ENCODE peak calls at places on chromosomes 5 and 9, in six cellular contexts. R is K562, X is psoas muscle, J is heart left ventricle, P is IMR-90, W is esophagus squamous epithelium. O is an unnamed sample.

GRCh38 chr9:99249619-99250018 is 27.5 kb downstream of the SEC61B start:
- DNase-seq in R (no peak), X (no peak), J (no peak), P (no peak), W (no peak), O (no peak)

GRCh38 chr9:84668204-84669007 is 1.1 kb upstream of the NTRK2 start:
- DNase-seq in R (no peak), X (peak; percentile 73), J (peak; percentile 51), P (peak; percentile 19), W (no peak), O (peak; percentile 75)

GRCh38 chr9:134655101-134655500 is 13.5 kb downstream of the COL5A1 start:
- DNase-seq in R (no peak), X (peak; percentile 8), J (no peak), P (no peak), W (no peak), O (no peak)

GRCh38 chr9:14400658-14400995 is 86.7 kb upstream of the NFIB start:
- DNase-seq in R (peak; percentile 7), X (peak; percentile 56), J (peak; percentile 58), P (peak; percentile 58), W (no peak), O (peak; percentile 13)

GRCh38 chr9:83986765-83987401 is 6.3 kb downstream of the RMI1 start:
- DNase-seq in R (no peak), X (peak; percentile 19), J (no peak), P (peak; percentile 37), W (no peak), O (no peak)

GRCh38 chr9:84385357-84386040 is 44.9 kb upstream of the SLC28A3 start:
- DNase-seq in R (no peak), X (no peak), J (no peak), P (no peak), W (no peak), O (no peak)

GRCh38 chr5:145557345-145557744 is 277.8 kb downstream of the PRELID2 start:
- DNase-seq in R (no peak), X (no peak), J (no peak), P (no peak), W (no peak), O (no peak)

GRCh38 chr9:130962418-130963316 is 23.6 kb upstream of the FIBCD1 start:
- DNase-seq in R (peak; percentile 61), X (peak; percentile 61), J (no peak), P (peak; percentile 95), W (peak; percentile 18), O (no peak)

GRCh38 chr5:34574976-34575467 is 81.1 kb upstream of the RAI14 start:
- DNase-seq in R (no peak), X (no peak), J (no peak), P (no peak), W (no peak), O (no peak)

GRCh38 chr9:120571443-120572257 is 8.3 kb downstream of the CDK5RAP2 start:
- DNase-seq in R (no peak), X (peak; percentile 68), J (peak; percentile 73), P (peak; percentile 85), W (no peak), O (no peak)

GRCh38 chr5:124839371-124839998 is 93.0 kb upstream of the ZNF608 start:
- DNase-seq in R (no peak), X (no peak), J (no peak), P (no peak), W (no peak), O (no peak)

GRCh38 chr5:14218897-14219573 is 75.9 kb downstream of the TRIO start:
- DNase-seq in R (no peak), X (no peak), J (no peak), P (peak; percentile 26), W (no peak), O (no peak)

GRCh38 chr9:77897292-77897691 is 134.3 kb downstream of the GNAQ start:
- DNase-seq in R (no peak), X (no peak), J (peak; percentile 7), P (peak; percentile 15), W (no peak), O (no peak)

GRCh38 chr5:158174918-158175663 is 316.1 kb upstream of the CLINT1 start:
- DNase-seq in R (peak; percentile 56), X (peak; percentile 67), J (peak; percentile 81), P (peak; percentile 56), W (no peak), O (peak; percentile 96)

GRCh38 chr5:109962882-109963603 is 273.3 kb downstream of the MAN2A1 start:
- DNase-seq in R (no peak), X (no peak), J (no peak), P (no peak), W (no peak), O (no peak)

GRCh38 chr9:34010979-34011378 is 37.7 kb downstream of the UBAP2 start:
- DNase-seq in R (no peak), X (no peak), J (no peak), P (no peak), W (no peak), O (no peak)

GRCh38 chr5:102781786-102782185 is 26.7 kb downstream of the PAM start:
- DNase-seq in R (no peak), X (no peak), J (no peak), P (no peak), W (no peak), O (no peak)

GRCh38 chr5:124740055-124740454 is 6.4 kb downstream of the ZNF608 start:
- DNase-seq in R (no peak), X (no peak), J (no peak), P (no peak), W (no peak), O (no peak)

GRCh38 chr5:57221049-57221568 is 47.2 kb downstream of the GPBP1 start:
- DNase-seq in R (peak; percentile 46), X (no peak), J (no peak), P (peak; percentile 65), W (no peak), O (no peak)

GRCh38 chr9:17962747-17963146 is 383.9 kb downstream of the SH3GL2 start:
- DNase-seq in R (no peak), X (no peak), J (peak; percentile 15), P (no peak), W (no peak), O (peak; percentile 11)

GRCh38 chr5:89452081-89452480 is 569.1 kb upstream of the MEF2C start:
- DNase-seq in R (no peak), X (no peak), J (no peak), P (no peak), W (no peak), O (no peak)

GRCh38 chr5:123814796-123815479 is 303.0 kb downstream of the CSNK1G3 start:
- DNase-seq in R (no peak), X (no peak), J (no peak), P (peak; percentile 18), W (no peak), O (no peak)

GRCh38 chr5:17260549-17260948 is 43.1 kb downstream of the BASP1 start:
- DNase-seq in R (no peak), X (no peak), J (no peak), P (no peak), W (no peak), O (no peak)

GRCh38 chr5:133730866-133731265 is 118.5 kb upstream of the FSTL4 start:
- DNase-seq in R (no peak), X (no peak), J (no peak), P (no peak), W (no peak), O (no peak)

DNA sequence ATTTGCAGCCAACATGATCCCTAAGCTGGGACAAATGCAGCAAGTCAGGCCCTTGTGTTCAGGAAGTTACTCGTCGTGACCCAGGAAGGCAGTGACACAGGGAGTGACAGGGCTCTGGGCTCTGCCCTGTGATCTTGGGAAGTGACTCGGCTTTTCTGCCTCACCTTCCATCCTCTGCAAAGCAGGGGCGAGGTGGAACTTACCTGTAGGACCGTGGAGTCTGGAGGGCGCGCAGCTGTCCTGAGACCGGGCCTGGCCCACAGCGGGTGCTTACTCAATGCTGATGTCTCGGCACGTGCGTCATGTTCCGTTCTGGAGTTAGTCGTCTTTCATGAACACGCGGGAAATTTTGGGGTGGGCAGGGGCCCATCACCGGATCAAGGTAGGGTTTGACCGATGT is 22.8 kb upstream of the LPCAT1 start:
- DNase-seq in R (no peak), X (no peak), J (no peak), P (no peak), W (no peak), O (no peak)
- TF ChIP-seq CTCF in R (no peak), X (no peak), J (no peak), P (no peak), W (no peak), O (no peak)

GRCh38 chr5:126603402-126603991 is 2.8 kb downstream of the PHAX start:
- DNase-seq in R (no peak), X (no peak), J (no peak), P (no peak), W (no peak), O (no peak)
- H3K4me1 ChIP-seq in R (peaks cover 27% of the 10 kb centered on the region), X (peaks cover 42% of the 10 kb centered on the region), J (peaks cover 61% of the 10 kb centered on the region), P (peaks cover 4% of the 10 kb centered on the region), W (peaks cover 78% of the 10 kb centered on the region), O (no peaks in the 10 kb centered on the region)

DNA sequence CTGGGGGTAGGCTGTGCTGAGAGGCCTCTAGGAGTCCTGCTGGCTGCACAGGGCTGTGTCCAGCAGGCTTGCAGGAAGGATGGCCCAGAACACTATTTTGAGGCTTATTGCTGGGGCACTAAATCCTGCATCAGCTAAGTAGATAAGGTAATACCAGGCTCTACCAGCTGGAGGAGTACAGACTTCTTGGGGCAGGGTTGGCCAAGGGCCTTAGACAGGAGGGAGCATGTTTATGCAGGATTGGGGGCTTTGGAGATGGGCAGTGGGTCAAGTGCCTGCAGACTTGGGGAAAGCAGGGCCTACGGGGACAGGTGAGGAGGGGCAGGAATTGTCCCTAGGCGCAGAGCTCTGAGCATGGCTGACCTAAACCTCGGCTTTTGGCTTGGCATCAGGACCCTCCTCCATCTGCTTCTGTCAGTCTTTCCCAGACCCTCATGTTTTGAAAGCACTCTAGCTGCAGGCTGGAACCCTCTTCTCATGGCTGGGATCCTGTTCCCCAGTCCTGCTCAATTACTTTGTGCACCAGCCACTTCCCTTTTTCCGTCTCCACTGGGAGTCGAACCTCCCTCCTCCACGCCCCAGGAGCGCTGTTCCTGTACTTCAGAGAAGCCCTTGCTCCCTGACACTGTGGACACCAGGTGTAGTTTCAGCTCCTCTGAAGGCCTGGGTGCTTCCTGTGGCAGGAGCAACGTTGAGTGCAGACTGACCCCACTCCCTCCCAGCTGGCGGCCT is 61.0 kb upstream of the SPTLC1 start:
- DNase-seq in R (no peak), X (no peak), J (no peak), P (no peak), W (no peak), O (no peak)
- TF ChIP-seq CTCF in R (peak; percentile 45), X (no peak), J (no peak), P (peak; percentile 28), W (no peak), O (no peak)

GRCh38 chr9:136995370-136995769 is 998 bp downstream of the CLIC3 start:
- DNase-seq in R (no peak), X (no peak), J (no peak), P (no peak), W (no peak), O (no peak)
- H3K4me1 ChIP-seq in R (peaks cover 75% of the 10 kb centered on the region), X (peaks cover 10% of the 10 kb centered on the region), J (peaks cover 36% of the 10 kb centered on the region), P (peaks cover 23% of the 10 kb centered on the region), W (peaks cover 89% of the 10 kb centered on the region), O (peaks cover 52% of the 10 kb centered on the region)

O was measured in tibial nerve.